ENCODE peak calls at places on chromosomes 3 and 15, in five cellular contexts. X is NCI-H774; J is effector CD4-positive, alpha-beta T cell; P is aorta; Z is RPMI7951. M is an unnamed sample.

GRCh38 chr3:121660356-121661171 is at the start of gene HCLS1:
- DNase-seq in Z (no peak), X (no peak), J (peak), P (peak), M (peak)

GRCh38 chr3:170027691-170028102 is 10.1 kb upstream of the GPR160 start:
- DNase-seq in P (no peak), J (no peak), X (no peak), Z (no peak), M (no peak)

GRCh38 chr3:72317491-72317890 is 530.8 kb downstream of the SHQ1 start:
- DNase-seq in X (no peak), Z (no peak), J (no peak), P (no peak), M (no peak)

GRCh38 chr15:55407631-55407948 is 569 bp downstream of the CCPG1 start:
- DNase-seq in J (no peak), X (no peak), Z (no peak), P (no peak), M (no peak)

GRCh38 chr3:150620002-150620689 is 17.0 kb downstream of the SELENOT start:
- DNase-seq in J (no peak), P (no peak), X (no peak), Z (no peak), M (no peak)

GRCh38 chr3:97821810-97822775 is at the start of gene CRYBG3:
- DNase-seq in Z (peak), X (peak), P (peak), J (peak), M (peak)

GRCh38 chr3:141082064-141082463 is 30.9 kb downstream of the SPSB4 start:
- DNase-seq in Z (no peak), J (no peak), X (no peak), P (no peak), M (no peak)

GRCh38 chr3:197501879-197502620 is 53.7 kb downstream of the BDH1 start:
- DNase-seq in Z (peak), J (no peak), P (peak), X (peak), M (peak)

GRCh38 chr3:110504901-110505300 is 566.7 kb upstream of the NECTIN3 start:
- DNase-seq in Z (no peak), P (no peak), J (no peak), X (no peak), M (no peak)

GRCh38 chr15:74732846-74733245 is 7.5 kb upstream of the CYP1A1 start:
- DNase-seq in Z (no peak), X (no peak), J (no peak), P (no peak), M (no peak)

GRCh38 chr3:57100046-57100695 is 39.7 kb downstream of the SPATA12 start:
- DNase-seq in Z (peak), X (peak), P (peak), J (peak), M (peak)

GRCh38 chr3:32888739-32889138 is 62.7 kb upstream of the CCR4 start:
- DNase-seq in P (no peak), X (no peak), J (no peak), Z (no peak), M (no peak)

GRCh38 chr3:9422712-9423424 is 25.5 kb downstream of the SETD5 start:
- DNase-seq in J (no peak), P (peak), Z (peak), X (peak), M (peak)

GRCh38 chr3:111227216-111227615 is 155.6 kb downstream of the NECTIN3 start:
- DNase-seq in Z (peak), X (no peak), J (no peak), P (no peak), M (no peak)

GRCh38 chr15:88741671-88742070 is 61.6 kb upstream of the ACAN start:
- DNase-seq in P (no peak), J (no peak), X (no peak), Z (no peak), M (no peak)

GRCh38 chr15:56233549-56233948 is 10.1 kb downstream of the RFX7 start:
- DNase-seq in Z (no peak), X (no peak), J (no peak), P (no peak), M (no peak)

GRCh38 chr15:85858586-85859375 is 64.1 kb upstream of the KLHL25 start:
- DNase-seq in Z (peak), J (peak), X (peak), P (peak), M (peak)

GRCh38 chr15:83108266-83109219 is 1.1 kb downstream of the TM6SF1 start:
- DNase-seq in X (no peak), J (no peak), Z (no peak), P (peak), M (peak)

GRCh38 chr3:124883766-124884473 is 3.2 kb downstream of the ITGB5 start:
- DNase-seq in X (no peak), J (no peak), Z (peak), P (no peak), M (no peak)

GRCh38 chr3:128775906-128776542 is 50.0 kb downstream of the RAB7A start:
- DNase-seq in P (no peak), X (no peak), J (no peak), Z (peak), M (no peak)

GRCh38 chr15:31366169-31366734 is 39.6 kb downstream of the KLF13 start:
- DNase-seq in X (no peak), J (no peak), P (no peak), Z (no peak), M (no peak)

GRCh38 chr3:59313365-59313764 is 263.5 kb upstream of the CFAP20DC start:
- DNase-seq in X (peak), Z (peak), J (no peak), P (no peak), M (peak)

GRCh38 chr3:101851833-101852232 is 2.5 kb downstream of the NFKBIZ start:
- DNase-seq in J (no peak), Z (no peak), P (no peak), X (no peak), M (no peak)

GRCh38 chr15:71753346-71753745 is 57.0 kb upstream of the NR2E3 start:
- DNase-seq in P (no peak), X (no peak), Z (peak), J (no peak), M (no peak)

GRCh38 chr3:142523921-142524566 is 54.5 kb downstream of the ATR start:
- DNase-seq in Z (no peak), J (no peak), X (no peak), P (no peak), M (peak)

GRCh38 chr15:51299187-51300015 is 39.0 kb downstream of the CYP19A1 start:
- DNase-seq in J (no peak), Z (no peak), P (no peak), X (peak), M (peak)

GRCh38 chr3:137765310-137766033 is 1.4 kb downstream of the SOX14 start:
- DNase-seq in Z (no peak), J (no peak), P (peak), X (no peak), M (no peak)

GRCh38 chr3:189500798-189501495 is 130.2 kb upstream of the TP63 start:
- DNase-seq in J (no peak), Z (no peak), P (no peak), X (no peak), M (no peak)

GRCh38 chr3:37096292-37096691 is 78.1 kb downstream of the LRRFIP2 start:
- DNase-seq in X (no peak), J (no peak), P (no peak), Z (peak), M (no peak)